ENCODE peak calls at places on chromosomes 6 and 20, in ten cellular contexts. One of them, this sample, is unnamed. For H3K4me1, the result is how much of the 10 kb centered on the place peaks cover.

GRCh38 chr6:23510778-23511510 is 615.1 kb upstream of the NRSN1 start:
- DNase-seq in body of pancreas: no peak
- DNase-seq in K562: no peak
- DNase-seq in endothelial cell of umbilical vein: no peak
- DNase-seq in gastrocnemius medialis: no peak
- DNase-seq in spleen: no peak
- DNase-seq in vagina: no peak
- DNase-seq in A549: no peak
- DNase-seq in ovary: no peak
- DNase-seq in heart left ventricle: no peak
- DNase-seq in this sample: no peak

GRCh38 chr6:49453221-49453620 is 9.8 kb downstream of the MMUT start:
- DNase-seq in ovary: no peak
- DNase-seq in heart left ventricle: no peak
- DNase-seq in A549: no peak
- DNase-seq in body of pancreas: no peak
- DNase-seq in vagina: no peak
- DNase-seq in gastrocnemius medialis: no peak
- DNase-seq in spleen: no peak
- DNase-seq in endothelial cell of umbilical vein: peak
- DNase-seq in K562: no peak
- DNase-seq in this sample: no peak

GRCh38 chr6:38212579-38212978 is 393.1 kb downstream of the ZFAND3 start:
- DNase-seq in endothelial cell of umbilical vein: peak
- DNase-seq in body of pancreas: no peak
- DNase-seq in ovary: peak
- DNase-seq in spleen: no peak
- DNase-seq in heart left ventricle: no peak
- DNase-seq in K562: no peak
- DNase-seq in A549: no peak
- DNase-seq in vagina: no peak
- DNase-seq in gastrocnemius medialis: no peak
- DNase-seq in this sample: no peak

GRCh38 chr20:49687595-49688567 is 25.8 kb downstream of the B4GALT5 start:
- DNase-seq in ovary: no peak
- DNase-seq in body of pancreas: no peak
- DNase-seq in endothelial cell of umbilical vein: no peak
- DNase-seq in A549: no peak
- DNase-seq in spleen: no peak
- DNase-seq in heart left ventricle: no peak
- DNase-seq in gastrocnemius medialis: no peak
- DNase-seq in vagina: no peak
- DNase-seq in K562: peak
- DNase-seq in this sample: no peak

GRCh38 chr6:86192123-86192522 is 549.4 kb upstream of the SYNCRIP start:
- DNase-seq in endothelial cell of umbilical vein: peak
- DNase-seq in heart left ventricle: no peak
- DNase-seq in A549: no peak
- DNase-seq in ovary: no peak
- DNase-seq in body of pancreas: peak
- DNase-seq in spleen: no peak
- DNase-seq in vagina: no peak
- DNase-seq in K562: no peak
- DNase-seq in gastrocnemius medialis: no peak
- DNase-seq in this sample: peak

GRCh38 chr20:10963717-10964266 is 290.0 kb upstream of the JAG1 start:
- DNase-seq in gastrocnemius medialis: no peak
- DNase-seq in vagina: no peak
- DNase-seq in heart left ventricle: peak
- DNase-seq in A549: no peak
- DNase-seq in ovary: no peak
- DNase-seq in spleen: no peak
- DNase-seq in body of pancreas: no peak
- DNase-seq in K562: no peak
- DNase-seq in endothelial cell of umbilical vein: peak
- DNase-seq in this sample: peak

GRCh38 chr6:72382602-72383529 is 239.0 kb upstream of the KCNQ5 start:
- DNase-seq in gastrocnemius medialis: no peak
- DNase-seq in spleen: no peak
- DNase-seq in heart left ventricle: no peak
- DNase-seq in ovary: no peak
- DNase-seq in body of pancreas: no peak
- DNase-seq in endothelial cell of umbilical vein: no peak
- DNase-seq in vagina: no peak
- DNase-seq in A549: no peak
- DNase-seq in K562: no peak
- DNase-seq in this sample: no peak

GRCh38 chr6:25022140-25022553 is 86.4 kb upstream of the RIPOR2 start:
- DNase-seq in heart left ventricle: no peak
- DNase-seq in body of pancreas: no peak
- DNase-seq in A549: no peak
- DNase-seq in gastrocnemius medialis: no peak
- DNase-seq in vagina: no peak
- DNase-seq in ovary: no peak
- DNase-seq in K562: no peak
- DNase-seq in spleen: no peak
- DNase-seq in endothelial cell of umbilical vein: no peak
- DNase-seq in this sample: no peak

GRCh38 chr20:10004900-10005299 is 29.9 kb upstream of the ANKEF1 start:
- DNase-seq in body of pancreas: peak
- DNase-seq in ovary: no peak
- DNase-seq in heart left ventricle: no peak
- DNase-seq in A549: no peak
- DNase-seq in endothelial cell of umbilical vein: no peak
- DNase-seq in K562: no peak
- DNase-seq in gastrocnemius medialis: no peak
- DNase-seq in spleen: no peak
- DNase-seq in vagina: no peak
- DNase-seq in this sample: no peak

GRCh38 chr6:168545428-168545827 is 104.4 kb downstream of the SMOC2 start:
- DNase-seq in ovary: no peak
- DNase-seq in gastrocnemius medialis: no peak
- DNase-seq in K562: no peak
- DNase-seq in vagina: no peak
- DNase-seq in A549: no peak
- DNase-seq in endothelial cell of umbilical vein: no peak
- DNase-seq in heart left ventricle: no peak
- DNase-seq in body of pancreas: peak
- DNase-seq in spleen: no peak
- DNase-seq in this sample: no peak

GRCh38 chr20:64056639-64056888 is 6.4 kb upstream of the TCEA2 start:
- DNase-seq in vagina: no peak
- DNase-seq in gastrocnemius medialis: no peak
- DNase-seq in endothelial cell of umbilical vein: peak
- DNase-seq in K562: no peak
- DNase-seq in body of pancreas: no peak
- DNase-seq in A549: no peak
- DNase-seq in ovary: no peak
- DNase-seq in heart left ventricle: no peak
- DNase-seq in spleen: no peak
- DNase-seq in this sample: peak
- H3K4me3 ChIP-seq in vagina: no peak
- H3K4me3 ChIP-seq in gastrocnemius medialis: no peak
- H3K4me3 ChIP-seq in endothelial cell of umbilical vein: no peak
- H3K4me3 ChIP-seq in K562: no peak
- H3K4me3 ChIP-seq in body of pancreas: no peak
- H3K4me3 ChIP-seq in A549: no peak
- H3K4me3 ChIP-seq in ovary: no peak
- H3K4me3 ChIP-seq in heart left ventricle: peak
- H3K4me3 ChIP-seq in spleen: peak
- H3K4me3 ChIP-seq in this sample: no peak

GRCh38 chr20:31620246-31620645 is 15.2 kb downstream of the ID1 start:
- DNase-seq in endothelial cell of umbilical vein: no peak
- DNase-seq in ovary: no peak
- DNase-seq in A549: no peak
- DNase-seq in K562: no peak
- DNase-seq in body of pancreas: no peak
- DNase-seq in gastrocnemius medialis: no peak
- DNase-seq in spleen: no peak
- DNase-seq in heart left ventricle: no peak
- DNase-seq in vagina: no peak
- DNase-seq in this sample: no peak
- H3K4me1 ChIP-seq in endothelial cell of umbilical vein: under half
- H3K4me1 ChIP-seq in ovary: under half
- H3K4me1 ChIP-seq in A549: under half
- H3K4me1 ChIP-seq in K562: under half
- H3K4me1 ChIP-seq in body of pancreas: under half
- H3K4me1 ChIP-seq in gastrocnemius medialis: under half
- H3K4me1 ChIP-seq in spleen: under half
- H3K4me1 ChIP-seq in heart left ventricle: under half
- H3K4me1 ChIP-seq in vagina: under half
- H3K4me1 ChIP-seq in this sample: under half

GRCh38 chr6:10402648-10403311 is 12.1 kb downstream of the TFAP2A start:
- DNase-seq in endothelial cell of umbilical vein: no peak
- DNase-seq in spleen: no peak
- DNase-seq in A549: no peak
- DNase-seq in gastrocnemius medialis: no peak
- DNase-seq in heart left ventricle: no peak
- DNase-seq in K562: peak
- DNase-seq in vagina: no peak
- DNase-seq in body of pancreas: no peak
- DNase-seq in ovary: no peak
- DNase-seq in this sample: no peak

GRCh38 chr6:10404799-10405524 is 9.9 kb downstream of the TFAP2A start:
- DNase-seq in K562: peak
- DNase-seq in A549: no peak
- DNase-seq in ovary: no peak
- DNase-seq in heart left ventricle: no peak
- DNase-seq in gastrocnemius medialis: no peak
- DNase-seq in body of pancreas: no peak
- DNase-seq in spleen: no peak
- DNase-seq in vagina: peak
- DNase-seq in endothelial cell of umbilical vein: no peak
- DNase-seq in this sample: no peak

GRCh38 chr6:10406556-10406955 is 8.3 kb downstream of the TFAP2A start:
- DNase-seq in spleen: no peak
- DNase-seq in gastrocnemius medialis: no peak
- DNase-seq in heart left ventricle: no peak
- DNase-seq in body of pancreas: no peak
- DNase-seq in vagina: no peak
- DNase-seq in ovary: no peak
- DNase-seq in K562: no peak
- DNase-seq in A549: no peak
- DNase-seq in endothelial cell of umbilical vein: no peak
- DNase-seq in this sample: no peak

GRCh38 chr6:10403385-10404106 is 11.3 kb downstream of the TFAP2A start:
- DNase-seq in spleen: no peak
- DNase-seq in gastrocnemius medialis: no peak
- DNase-seq in endothelial cell of umbilical vein: no peak
- DNase-seq in A549: peak
- DNase-seq in heart left ventricle: no peak
- DNase-seq in body of pancreas: no peak
- DNase-seq in ovary: no peak
- DNase-seq in K562: peak
- DNase-seq in vagina: peak
- DNase-seq in this sample: no peak

GRCh38 chr6:10404107-10404798 is 10.6 kb downstream of the TFAP2A start:
- DNase-seq in K562: peak
- DNase-seq in vagina: peak
- DNase-seq in gastrocnemius medialis: peak
- DNase-seq in heart left ventricle: peak
- DNase-seq in spleen: peak
- DNase-seq in body of pancreas: peak
- DNase-seq in ovary: peak
- DNase-seq in endothelial cell of umbilical vein: peak
- DNase-seq in A549: peak
- DNase-seq in this sample: peak
- TF ChIP-seq POLR2A in K562: peak
- TF ChIP-seq POLR2A in vagina: no peak
- TF ChIP-seq POLR2A in gastrocnemius medialis: no peak
- TF ChIP-seq POLR2A in heart left ventricle: no peak
- TF ChIP-seq POLR2A in spleen: no peak
- TF ChIP-seq POLR2A in body of pancreas: no peak
- TF ChIP-seq POLR2A in ovary: no peak
- TF ChIP-seq POLR2A in endothelial cell of umbilical vein: no peak
- TF ChIP-seq POLR2A in A549: peak
- TF ChIP-seq POLR2A in this sample: peak

GRCh38 chr20:63495167-63495720 is 3.6 kb downstream of the EEF1A2 start:
- DNase-seq in spleen: no peak
- DNase-seq in vagina: no peak
- DNase-seq in ovary: no peak
- DNase-seq in A549: no peak
- DNase-seq in gastrocnemius medialis: no peak
- DNase-seq in body of pancreas: no peak
- DNase-seq in heart left ventricle: no peak
- DNase-seq in K562: no peak
- DNase-seq in endothelial cell of umbilical vein: no peak
- DNase-seq in this sample: no peak

GRCh38 chr20:63494420-63495166 is 4.3 kb downstream of the EEF1A2 start:
- DNase-seq in vagina: no peak
- DNase-seq in K562: no peak
- DNase-seq in heart left ventricle: no peak
- DNase-seq in endothelial cell of umbilical vein: no peak
- DNase-seq in body of pancreas: no peak
- DNase-seq in A549: no peak
- DNase-seq in ovary: no peak
- DNase-seq in spleen: no peak
- DNase-seq in gastrocnemius medialis: peak
- DNase-seq in this sample: peak

GRCh38 chr20:63497138-63497945 is 1.5 kb downstream of the EEF1A2 start:
- DNase-seq in A549: no peak
- DNase-seq in heart left ventricle: peak
- DNase-seq in endothelial cell of umbilical vein: no peak
- DNase-seq in spleen: no peak
- DNase-seq in vagina: no peak
- DNase-seq in gastrocnemius medialis: peak
- DNase-seq in body of pancreas: no peak
- DNase-seq in ovary: no peak
- DNase-seq in K562: no peak
- DNase-seq in this sample: no peak

GRCh38 chr20:63496404-63497120 is 2.3 kb downstream of the EEF1A2 start:
- DNase-seq in heart left ventricle: no peak
- DNase-seq in vagina: no peak
- DNase-seq in spleen: no peak
- DNase-seq in body of pancreas: no peak
- DNase-seq in A549: no peak
- DNase-seq in endothelial cell of umbilical vein: no peak
- DNase-seq in K562: no peak
- DNase-seq in ovary: no peak
- DNase-seq in gastrocnemius medialis: peak
- DNase-seq in this sample: no peak

DNA sequence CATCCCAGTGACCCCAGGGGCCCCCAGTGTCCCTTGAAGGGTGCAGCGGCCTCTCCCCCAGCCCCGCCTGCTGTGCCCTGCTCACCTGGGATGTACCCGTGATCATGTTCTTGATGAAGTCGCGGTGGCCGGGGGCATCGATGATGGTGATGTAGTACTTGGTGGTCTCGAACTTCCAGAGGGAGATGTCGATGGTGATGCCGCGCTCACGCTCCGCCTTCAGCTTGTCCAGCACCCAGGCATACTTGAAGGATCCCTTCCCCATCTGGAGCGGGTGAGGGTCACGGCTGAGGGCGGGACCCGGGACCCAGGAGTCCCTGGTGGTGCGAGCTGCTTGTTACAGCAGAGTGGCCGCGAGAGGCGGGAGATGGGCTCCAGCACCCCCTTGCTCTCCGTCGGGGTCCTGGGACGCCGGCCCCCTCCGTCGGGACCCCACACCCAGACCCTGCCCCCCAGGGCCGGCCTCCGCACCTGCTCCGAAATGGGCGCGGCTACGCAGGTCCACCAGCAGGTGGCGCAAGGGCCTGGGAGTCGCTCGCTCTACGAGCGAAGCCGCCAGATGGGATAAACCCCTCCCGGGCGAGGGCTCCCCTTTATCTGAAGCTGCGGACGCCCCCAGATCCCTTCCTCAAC is 3.0 kb downstream of the EEF1A2 start:
- DNase-seq in ovary: peak
- DNase-seq in spleen: peak
- DNase-seq in gastrocnemius medialis: peak
- DNase-seq in vagina: no peak
- DNase-seq in endothelial cell of umbilical vein: peak
- DNase-seq in heart left ventricle: peak
- DNase-seq in body of pancreas: peak
- DNase-seq in A549: peak
- DNase-seq in K562: peak
- DNase-seq in this sample: peak
- H3K4me3 ChIP-seq in ovary: peak
- H3K4me3 ChIP-seq in spleen: peak
- H3K4me3 ChIP-seq in gastrocnemius medialis: peak
- H3K4me3 ChIP-seq in vagina: peak
- H3K4me3 ChIP-seq in endothelial cell of umbilical vein: no peak
- H3K4me3 ChIP-seq in heart left ventricle: peak
- H3K4me3 ChIP-seq in body of pancreas: no peak
- H3K4me3 ChIP-seq in A549: no peak
- H3K4me3 ChIP-seq in K562: no peak
- H3K4me3 ChIP-seq in this sample: no peak